ENCODE peak calls at places on chromosomes 7 and 10, in five cellular contexts. M, Q, S, N and Z are unnamed samples. For H3K27me3, the result is how much of the 10 kb centered on the place peaks cover.

GRCh38 chr7:68841004-68841403 is 757.3 kb upstream of the AUTS2 start:
- DNase-seq in M (peak), Q (no peak), S (no peak), N (peak), Z (no peak)

GRCh38 chr7:99112097-99112496 is 31.8 kb downstream of the SMURF1 start:
- DNase-seq in M (no peak), Q (no peak), S (peak), N (no peak), Z (no peak)

GRCh38 chr7:46630031-46630430 is 709.0 kb upstream of the IGFBP3 start:
- DNase-seq in M (no peak), Q (no peak), S (no peak), N (peak), Z (no peak)

GRCh38 chr7:136687693-136688322 is 180.6 kb upstream of the CHRM2 start:
- DNase-seq in M (no peak), Q (no peak), S (no peak), N (peak), Z (no peak)

GRCh38 chr10:71681977-71682376 is 37.6 kb downstream of the C10orf105 start:
- DNase-seq in M (no peak), Q (no peak), S (no peak), N (no peak), Z (no peak)

GRCh38 chr7:85010306-85010705 is 176.6 kb downstream of the SEMA3D start:
- DNase-seq in M (peak), Q (no peak), S (no peak), N (no peak), Z (no peak)

GRCh38 chr10:89283174-89283987 is 18.5 kb upstream of the IFIT2 start:
- DNase-seq in M (no peak), Q (no peak), S (no peak), N (no peak), Z (no peak)

GRCh38 chr10:60575105-60575504 is 185.4 kb upstream of the ANK3 start:
- DNase-seq in M (no peak), Q (no peak), S (no peak), N (no peak), Z (no peak)

GRCh38 chr7:106112118-106112971 is at the start of gene SYPL1:
- DNase-seq in M (peak), Q (peak), S (peak), N (peak), Z (peak)

GRCh38 chr10:88207121-88207546 is 343.7 kb downstream of the PTEN start:
- DNase-seq in M (no peak), Q (no peak), S (no peak), N (peak), Z (no peak)

GRCh38 chr10:132546567-132547420 is 9.2 kb downstream of the INPP5A start:
- DNase-seq in M (peak), Q (no peak), S (no peak), N (no peak), Z (no peak)

GRCh38 chr10:6134099-6134880 is 45.5 kb downstream of the RBM17 start:
- DNase-seq in M (no peak), Q (no peak), S (no peak), N (no peak), Z (no peak)
- H3K27me3 ChIP-seq in M (under half), Q (under half), S (under half), N (under half), Z (under half)

GRCh38 chr10:26197248-26197647 is 19.3 kb upstream of the GAD2 start:
- DNase-seq in M (no peak), Q (no peak), S (no peak), N (no peak), Z (no peak)
- H3K4me3 ChIP-seq in M (no peak), Q (no peak), S (no peak), N (no peak), Z (no peak)

GRCh38 chr7:21044913-21045312 is 258.2 kb upstream of the SP8 start:
- DNase-seq in M (no peak), Q (no peak), S (no peak), N (no peak), Z (no peak)
- H3K27me3 ChIP-seq in M (under half), Q (under half), S (under half), N (under half), Z (under half)

GRCh38 chr10:34469446-34469845 is 345.6 kb downstream of the PARD3 start:
- DNase-seq in M (no peak), Q (no peak), S (no peak), N (no peak), Z (no peak)
- H3K4me3 ChIP-seq in M (no peak), Q (no peak), S (no peak), N (no peak), Z (no peak)

GRCh38 chr10:1358147-1358546 is 302.0 kb downstream of the WDR37 start:
- DNase-seq in M (no peak), Q (no peak), S (no peak), N (no peak), Z (no peak)

GRCh38 chr10:1360011-1360580 is 303.9 kb downstream of the WDR37 start:
- DNase-seq in M (no peak), Q (no peak), S (no peak), N (no peak), Z (no peak)

GRCh38 chr10:1358860-1359598 is 302.8 kb downstream of the WDR37 start:
- DNase-seq in M (no peak), Q (no peak), S (no peak), N (no peak), Z (no peak)

GRCh38 chr10:1360581-1361164 is 304.5 kb downstream of the WDR37 start:
- DNase-seq in M (peak), Q (no peak), S (no peak), N (peak), Z (no peak)

GRCh38 chr10:1359599-1359955 is 303.4 kb downstream of the WDR37 start:
- DNase-seq in M (no peak), Q (no peak), S (no peak), N (no peak), Z (no peak)
- H3K27me3 ChIP-seq in M (under half), Q (under half), S (under half), N (under half), Z (under half)